ENCODE peak calls at places on chromosomes 12 and 14, in five cellular contexts. F is fibroblast of lung, H is RWPE1, O is OCI-LY7, W is sigmoid colon. V is an unnamed sample.

GRCh38 chr12:114682920-114683708 is 861 bp downstream of the TBX3 start:
- DNase-seq in F (no peak), H (peak; percentile 38), O (no peak), W (no peak), V (no peak)

GRCh38 chr12:57372233-57372632 is 58.6 kb downstream of the R3HDM2 start:
- DNase-seq in F (peak; percentile 38), H (no peak), O (no peak), W (no peak), V (no peak)

GRCh38 chr12:80161612-80162011 is 62.3 kb downstream of the OTOGL start:
- DNase-seq in F (no peak), H (no peak), O (no peak), W (no peak), V (no peak)

GRCh38 chr12:3311027-3311402 is 180.0 kb upstream of the PRMT8 start:
- DNase-seq in F (peak; percentile 55), H (peak; percentile 88), O (no peak), W (no peak), V (no peak)

GRCh38 chr12:578743-579449 is 84.3 kb downstream of the NINJ2 start:
- DNase-seq in F (peak; percentile 26), H (no peak), O (no peak), W (peak; percentile 19), V (no peak)

GRCh38 chr12:5480218-5480952 is 48.5 kb downstream of the NTF3 start:
- DNase-seq in F (peak; percentile 8), H (no peak), O (no peak), W (no peak), V (no peak)

GRCh38 chr14:58794993-58795762 is 157.4 kb downstream of the DACT1 start:
- DNase-seq in F (no peak), H (no peak), O (no peak), W (no peak), V (no peak)

GRCh38 chr12:113241191-113242017 is 20.1 kb downstream of the TPCN1 start:
- DNase-seq in F (peak; percentile 95), H (peak; percentile 88), O (no peak), W (no peak), V (peak; percentile 76)

GRCh38 chr12:46109343-46110219 is 119.2 kb upstream of the SCAF11 start:
- DNase-seq in F (no peak), H (no peak), O (peak; percentile 12), W (no peak), V (no peak)

GRCh38 chr14:70666364-70666691 is 24.6 kb downstream of the TTC9 start:
- DNase-seq in F (peak; percentile 35), H (no peak), O (peak; percentile 22), W (no peak), V (no peak)

GRCh38 chr14:105475269-105475915 is 771 bp downstream of the CRIP2 start:
- DNase-seq in F (peak; percentile 60), H (peak; percentile 71), O (no peak), W (no peak), V (no peak)

GRCh38 chr14:34951286-34951685 is 31.5 kb upstream of the SRP54 start:
- DNase-seq in F (peak; percentile 37), H (no peak), O (no peak), W (no peak), V (no peak)

GRCh38 chr12:124919646-124920352 is 5.3 kb upstream of the UBC start:
- DNase-seq in F (peak; percentile 71), H (no peak), O (peak; percentile 45), W (peak; percentile 54), V (no peak)

GRCh38 chr14:63777024-63777423 is 49.2 kb upstream of the SGPP1 start:
- DNase-seq in F (peak; percentile 76), H (peak; percentile 47), O (no peak), W (no peak), V (no peak)

GRCh38 chr12:452667-453210 is 7.0 kb upstream of the B4GALNT3 start:
- DNase-seq in F (no peak), H (no peak), O (peak; percentile 51), W (no peak), V (no peak)

GRCh38 chr12:130634866-130635265 is 81.2 kb downstream of the RIMBP2 start:
- DNase-seq in F (no peak), H (no peak), O (no peak), W (peak; percentile 13), V (peak; percentile 13)

GRCh38 chr12:45377815-45378214 is 161.9 kb downstream of the ANO6 start:
- DNase-seq in F (no peak), H (no peak), O (no peak), W (no peak), V (no peak)

GRCh38 chr12:104805186-104805585 is 152.9 kb downstream of the SLC41A2 start:
- DNase-seq in F (peak; percentile 94), H (peak; percentile 19), O (no peak), W (no peak), V (no peak)

GRCh38 chr14:75306917-75307699 is 28.5 kb downstream of the FOS start:
- DNase-seq in F (no peak), H (no peak), O (peak; percentile 87), W (no peak), V (no peak)

GRCh38 chr12:113086249-113087164 is 30.0 kb downstream of the DTX1 start:
- DNase-seq in F (no peak), H (no peak), O (peak; percentile 88), W (no peak), V (no peak)

GRCh38 chr14:98114122-98114895 is 1157.7 kb downstream of the BCL11B start:
- DNase-seq in F (peak; percentile 72), H (peak; percentile 28), O (no peak), W (no peak), V (no peak)

GRCh38 chr14:51978566-51979398 is 10.6 kb upstream of the RTRAF start:
- DNase-seq in F (peak; percentile 59), H (peak; percentile 60), O (peak; percentile 73), W (peak; percentile 90), V (no peak)

GRCh38 chr14:75254901-75255300 is 23.7 kb upstream of the FOS start:
- DNase-seq in F (no peak), H (peak; percentile 72), O (no peak), W (no peak), V (no peak)

GRCh38 chr12:49664591-49665146 is 41.3 kb downstream of the PRPF40B start:
- DNase-seq in F (no peak), H (no peak), O (peak; percentile 24), W (no peak), V (no peak)

GRCh38 chr12:60100852-60101251 is 505.0 kb downstream of the SLC16A7 start:
- DNase-seq in F (no peak), H (no peak), O (no peak), W (no peak), V (no peak)

GRCh38 chr12:10135126-10135525 is 5.1 kb upstream of the CLEC7A start:
- DNase-seq in F (no peak), H (no peak), O (no peak), W (no peak), V (no peak)

GRCh38 chr12:67460388-67460787 is 188.2 kb upstream of the DYRK2 start:
- DNase-seq in F (no peak), H (no peak), O (no peak), W (no peak), V (no peak)

GRCh38 chr14:76936483-76936882 is 92.0 kb downstream of the IRF2BPL start:
- DNase-seq in F (peak; percentile 57), H (no peak), O (no peak), W (peak; percentile 86), V (no peak)

GRCh38 chr12:92551853-92552397 is 150.9 kb upstream of the PLEKHG7 start:
- DNase-seq in F (peak; percentile 82), H (peak; percentile 72), O (no peak), W (no peak), V (no peak)

GRCh38 chr12:27505124-27505523 is 18.9 kb upstream of the PPFIBP1 start:
- DNase-seq in F (peak; percentile 85), H (no peak), O (no peak), W (no peak), V (no peak)

DNA sequence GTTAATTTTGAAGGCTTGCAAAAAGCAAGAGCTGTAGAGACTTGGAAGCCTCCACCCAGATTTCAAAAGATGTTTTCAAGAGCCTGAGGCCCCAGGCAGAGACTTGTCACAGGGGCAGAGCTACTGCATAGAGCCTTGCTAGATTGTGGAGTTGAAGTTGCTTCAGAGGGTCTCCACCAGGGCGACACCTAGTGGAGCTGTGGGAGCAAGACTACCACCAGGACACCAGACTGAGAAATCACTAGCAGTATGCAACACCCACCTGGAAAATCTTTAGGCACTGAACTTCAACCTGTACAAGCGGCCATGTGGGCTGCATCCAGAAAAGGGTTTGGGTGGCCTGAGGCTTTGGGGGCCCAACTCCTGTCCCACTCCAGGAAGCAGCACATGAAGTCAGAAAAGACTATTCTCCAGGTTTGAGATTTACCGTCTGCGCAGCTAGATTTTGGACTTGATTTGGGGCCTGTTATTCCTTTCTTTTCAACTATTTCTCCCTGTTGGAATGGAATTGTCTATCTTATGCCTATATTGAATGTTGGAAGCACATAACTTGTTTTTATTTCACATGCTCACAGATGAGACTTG is 508.5 kb downstream of the FLRT2 start:
- DNase-seq in F (peak; percentile 33), H (peak; percentile 23), O (peak; percentile 43), W (no peak), V (no peak)
- TF ChIP-seq CTCF in F (peak; percentile 61), H (peak; percentile 56), O (peak; percentile 83), W (no peak), V (peak; percentile 85)

GRCh38 chr12:25187781-25188180 is 7.2 kb downstream of the DNAI7 start:
- DNase-seq in F (peak; percentile 96), H (no peak), O (no peak), W (no peak), V (no peak)

GRCh38 chr12:25189656-25190055 is 5.3 kb downstream of the DNAI7 start:
- DNase-seq in F (peak; percentile 38), H (no peak), O (no peak), W (no peak), V (no peak)

GRCh38 chr12:25184132-25184531 is 10.8 kb downstream of the DNAI7 start:
- DNase-seq in F (no peak), H (no peak), O (no peak), W (no peak), V (no peak)

GRCh38 chr12:25186038-25186787 is 8.7 kb downstream of the DNAI7 start:
- DNase-seq in F (no peak), H (no peak), O (peak; percentile 10), W (no peak), V (no peak)

GRCh38 chr12:25186788-25187397 is 8.1 kb downstream of the DNAI7 start:
- DNase-seq in F (peak; percentile 73), H (no peak), O (no peak), W (no peak), V (no peak)
- TF ChIP-seq CTCF in F (no peak), H (no peak), O (no peak), W (no peak), V (no peak)

GRCh38 chr14:90985601-90986242 is 74.7 kb downstream of the RPS6KA5 start:
- DNase-seq in F (no peak), H (no peak), O (peak; percentile 17), W (no peak), V (no peak)
- TF ChIP-seq CTCF in F (no peak), H (no peak), O (peak; percentile 11), W (no peak), V (no peak)

GRCh38 chr14:71722885-71723284 is 209.3 kb upstream of the RGS6 start:
- DNase-seq in F (no peak), H (no peak), O (no peak), W (no peak), V (no peak)

GRCh38 chr14:71721791-71722190 is 210.4 kb upstream of the RGS6 start:
- DNase-seq in F (no peak), H (no peak), O (no peak), W (no peak), V (no peak)

GRCh38 chr14:71725802-71726638 is 206.2 kb upstream of the RGS6 start:
- DNase-seq in F (peak; percentile 83), H (peak; percentile 48), O (no peak), W (no peak), V (no peak)

GRCh38 chr14:71716371-71716770 is 215.9 kb upstream of the RGS6 start:
- DNase-seq in F (peak; percentile 88), H (no peak), O (no peak), W (no peak), V (no peak)

GRCh38 chr14:71720978-71721624 is 211.1 kb upstream of the RGS6 start:
- DNase-seq in F (peak; percentile 81), H (peak; percentile 50), O (peak; percentile 30), W (no peak), V (no peak)
- TF ChIP-seq CTCF in F (peak; percentile 62), H (no peak), O (peak; percentile 76), W (peak; percentile 21), V (peak; percentile 72)

V was measured in chondrocyte.